ENCODE peak calls at places on chromosomes 7 and 10, in four cellular contexts. G, J, H and L are unnamed samples.

GRCh38 chr10:5818894-5819293 is 5.7 kb upstream of the GDI2 start:
- DNase-seq in G (peak; percentile 57), J (peak; percentile 36), H (no peak), L (no peak)

GRCh38 chr10:80159166-80159888 is 26.8 kb downstream of the PLAC9 start:
- DNase-seq in G (peak; percentile 34), J (no peak), H (no peak), L (no peak)

GRCh38 chr10:44395902-44396670 is 11.2 kb upstream of the CXCL12 start:
- DNase-seq in G (no peak), J (peak; percentile 32), H (no peak), L (no peak)

GRCh38 chr7:33973235-33974015 is 68.1 kb downstream of the BMPER start:
- DNase-seq in G (no peak), J (no peak), H (no peak), L (no peak)

GRCh38 chr10:123614888-123615287 is 51.3 kb upstream of the GPR26 start:
- DNase-seq in G (peak; percentile 76), J (peak; percentile 85), H (peak; percentile 11), L (no peak)

GRCh38 chr7:139455789-139456188 is 27.7 kb downstream of the KLRG2 start:
- DNase-seq in G (no peak), J (no peak), H (no peak), L (no peak)

GRCh38 chr10:21015838-21016237 is 118.7 kb upstream of the NEBL start:
- DNase-seq in G (no peak), J (no peak), H (no peak), L (no peak)

GRCh38 chr7:16528520-16528919 is 1.9 kb downstream of the LRRC72 start:
- DNase-seq in G (no peak), J (no peak), H (no peak), L (no peak)

GRCh38 chr7:133518718-133519117 is 265.8 kb downstream of the EXOC4 start:
- DNase-seq in G (no peak), J (no peak), H (no peak), L (no peak)

GRCh38 chr7:156932006-156932405 is 17.5 kb upstream of the NOM1 start:
- DNase-seq in G (no peak), J (no peak), H (no peak), L (no peak)

GRCh38 chr10:114057845-114058244 is 14.2 kb downstream of the ADRB1 start:
- DNase-seq in G (no peak), J (no peak), H (no peak), L (no peak)

GRCh38 chr10:60466267-60467201 is 76.9 kb upstream of the ANK3 start:
- DNase-seq in G (no peak), J (no peak), H (no peak), L (no peak)

GRCh38 chr10:35707642-35708425 is 65.7 kb upstream of the FZD8 start:
- DNase-seq in G (no peak), J (no peak), H (no peak), L (no peak)

GRCh38 chr7:27670676-27671075 is 8.0 kb upstream of the HIBADH start:
- DNase-seq in G (no peak), J (no peak), H (no peak), L (no peak)

GRCh38 chr7:46220066-46220630 is 299.1 kb upstream of the IGFBP3 start:
- DNase-seq in G (peak; percentile 76), J (no peak), H (no peak), L (no peak)

GRCh38 chr10:83542774-83543291 is 596.5 kb upstream of the GHITM start:
- DNase-seq in G (no peak), J (no peak), H (no peak), L (no peak)

GRCh38 chr7:80781561-80781979 is 137.3 kb downstream of the SEMA3C start:
- DNase-seq in G (no peak), J (no peak), H (no peak), L (no peak)

GRCh38 chr7:46071076-46071475 is 150.0 kb upstream of the IGFBP3 start:
- DNase-seq in G (no peak), J (no peak), H (no peak), L (no peak)

GRCh38 chr7:30173058-30173897 is 38.5 kb downstream of the MTURN start:
- DNase-seq in G (peak; percentile 90), J (peak; percentile 76), H (no peak), L (no peak)

GRCh38 chr7:85833071-85833470 is 646.2 kb upstream of the SEMA3D start:
- DNase-seq in G (no peak), J (no peak), H (no peak), L (no peak)

GRCh38 chr7:107147464-107148214 is 21.2 kb upstream of the HBP1 start:
- DNase-seq in G (no peak), J (no peak), H (peak; percentile 30), L (no peak)

GRCh38 chr7:100683659-100684533 is 10.2 kb downstream of the GIGYF1 start:
- DNase-seq in G (peak; percentile 75), J (no peak), H (no peak), L (no peak)

GRCh38 chr7:124029789-124030188 is 3.1 kb downstream of the TMEM229A start:
- DNase-seq in G (no peak), J (no peak), H (no peak), L (no peak)

GRCh38 chr7:7770228-7770627 is 51.8 kb upstream of the RPA3 start:
- DNase-seq in G (no peak), J (no peak), H (no peak), L (no peak)

GRCh38 chr10:48926764-48927163 is 12.9 kb downstream of the LRRC18 start:
- DNase-seq in G (no peak), J (no peak), H (no peak), L (no peak)

GRCh38 chr7:34236057-34236456 is 330.7 kb downstream of the BMPER start:
- DNase-seq in G (no peak), J (no peak), H (no peak), L (no peak)

GRCh38 chr7:44238116-44238695 is 37.4 kb downstream of the YKT6 start:
- DNase-seq in G (no peak), J (no peak), H (no peak), L (no peak)

GRCh38 chr10:47034511-47035051 is 123.4 kb downstream of the PTPN20 start:
- DNase-seq in G (no peak), J (peak; percentile 27), H (no peak), L (no peak)

GRCh38 chr10:74771054-74771453 is 55.3 kb upstream of the KAT6B start:
- DNase-seq in G (no peak), J (no peak), H (no peak), L (no peak)

GRCh38 chr7:17144313-17144712 is 154.1 kb upstream of the AHR start:
- DNase-seq in G (no peak), J (no peak), H (peak; percentile 32), L (peak; percentile 31)

GRCh38 chr7:55132890-55133551 is 114.2 kb downstream of the EGFR start:
- DNase-seq in G (no peak), J (no peak), H (no peak), L (no peak)

GRCh38 chr10:36759111-36759805 is 366.1 kb upstream of the ANKRD30A start:
- DNase-seq in G (no peak), J (no peak), H (no peak), L (no peak)

GRCh38 chr10:101507828-101508227 is 80.2 kb downstream of the POLL start:
- DNase-seq in G (no peak), J (no peak), H (no peak), L (no peak)

GRCh38 chr10:91343010-91343409 is 67.1 kb upstream of the HECTD2 start:
- DNase-seq in G (no peak), J (no peak), H (no peak), L (no peak)

GRCh38 chr7:128351296-128352123 is 7.8 kb upstream of the RBM28 start:
- DNase-seq in G (no peak), J (no peak), H (no peak), L (no peak)

GRCh38 chr7:148277042-148277660 is 313.4 kb upstream of the C7orf33 start:
- DNase-seq in G (no peak), J (no peak), H (no peak), L (no peak)